ENCODE peak calls at places on chromosomes 12 and 14, in ten cellular contexts. One of them, this sample, is unnamed.

GRCh38 chr14:103535081-103535890 is 6.3 kb downstream of the TRMT61A start:
- DNase-seq in AG09309: no peak
- DNase-seq in upper lobe of right lung: no peak
- DNase-seq in activated T-helper 1 cell treated with anti-CD3 and anti-CD28 coated beads, Interleukin-2, amount 50 U/mL, for 16 hours: no peak
- DNase-seq in effector CD4-positive, alpha-beta T cell: no peak
- DNase-seq in psoas muscle: peak; percentile 43
- DNase-seq in heart left ventricle: no peak
- DNase-seq in activated CD8-positive, alpha-beta memory T cell treated with anti-CD3 and anti-CD28 coated beads for 4 hours: no peak
- DNase-seq in aorta: peak; percentile 55
- DNase-seq in progenitor cell of endocrine pancreas: no peak
- DNase-seq in this sample: no peak

GRCh38 chr12:2739832-2740641 is 54.7 kb upstream of the FKBP4 start:
- DNase-seq in AG09309: peak; percentile 34
- DNase-seq in upper lobe of right lung: no peak
- DNase-seq in activated T-helper 1 cell treated with anti-CD3 and anti-CD28 coated beads, Interleukin-2, amount 50 U/mL, for 16 hours: no peak
- DNase-seq in effector CD4-positive, alpha-beta T cell: no peak
- DNase-seq in psoas muscle: no peak
- DNase-seq in heart left ventricle: no peak
- DNase-seq in activated CD8-positive, alpha-beta memory T cell treated with anti-CD3 and anti-CD28 coated beads for 4 hours: no peak
- DNase-seq in aorta: no peak
- DNase-seq in progenitor cell of endocrine pancreas: no peak
- DNase-seq in this sample: peak; percentile 31

GRCh38 chr14:93317200-93317599 is 15.6 kb downstream of the BTBD7 start:
- DNase-seq in AG09309: no peak
- DNase-seq in upper lobe of right lung: no peak
- DNase-seq in activated T-helper 1 cell treated with anti-CD3 and anti-CD28 coated beads, Interleukin-2, amount 50 U/mL, for 16 hours: no peak
- DNase-seq in effector CD4-positive, alpha-beta T cell: no peak
- DNase-seq in psoas muscle: no peak
- DNase-seq in heart left ventricle: no peak
- DNase-seq in activated CD8-positive, alpha-beta memory T cell treated with anti-CD3 and anti-CD28 coated beads for 4 hours: no peak
- DNase-seq in aorta: no peak
- DNase-seq in progenitor cell of endocrine pancreas: no peak
- DNase-seq in this sample: no peak

GRCh38 chr14:101758913-101759593 is 2.5 kb upstream of the PPP2R5C start:
- DNase-seq in AG09309: no peak
- DNase-seq in upper lobe of right lung: no peak
- DNase-seq in activated T-helper 1 cell treated with anti-CD3 and anti-CD28 coated beads, Interleukin-2, amount 50 U/mL, for 16 hours: no peak
- DNase-seq in effector CD4-positive, alpha-beta T cell: no peak
- DNase-seq in psoas muscle: no peak
- DNase-seq in heart left ventricle: no peak
- DNase-seq in activated CD8-positive, alpha-beta memory T cell treated with anti-CD3 and anti-CD28 coated beads for 4 hours: no peak
- DNase-seq in aorta: no peak
- DNase-seq in progenitor cell of endocrine pancreas: no peak
- DNase-seq in this sample: no peak

GRCh38 chr14:54654600-54654999 is 87.7 kb downstream of the SAMD4A start:
- DNase-seq in AG09309: no peak
- DNase-seq in upper lobe of right lung: no peak
- DNase-seq in activated T-helper 1 cell treated with anti-CD3 and anti-CD28 coated beads, Interleukin-2, amount 50 U/mL, for 16 hours: no peak
- DNase-seq in effector CD4-positive, alpha-beta T cell: no peak
- DNase-seq in psoas muscle: no peak
- DNase-seq in heart left ventricle: no peak
- DNase-seq in activated CD8-positive, alpha-beta memory T cell treated with anti-CD3 and anti-CD28 coated beads for 4 hours: no peak
- DNase-seq in aorta: no peak
- DNase-seq in progenitor cell of endocrine pancreas: no peak
- DNase-seq in this sample: no peak

GRCh38 chr14:103301512-103302197 is 32.4 kb upstream of the EIF5 start:
- DNase-seq in AG09309: no peak
- DNase-seq in upper lobe of right lung: no peak
- DNase-seq in activated T-helper 1 cell treated with anti-CD3 and anti-CD28 coated beads, Interleukin-2, amount 50 U/mL, for 16 hours: no peak
- DNase-seq in effector CD4-positive, alpha-beta T cell: no peak
- DNase-seq in psoas muscle: no peak
- DNase-seq in heart left ventricle: no peak
- DNase-seq in activated CD8-positive, alpha-beta memory T cell treated with anti-CD3 and anti-CD28 coated beads for 4 hours: no peak
- DNase-seq in aorta: no peak
- DNase-seq in progenitor cell of endocrine pancreas: no peak
- DNase-seq in this sample: no peak

GRCh38 chr14:56333361-56334279 is 215.4 kb downstream of the PELI2 start:
- DNase-seq in AG09309: no peak
- DNase-seq in upper lobe of right lung: no peak
- DNase-seq in activated T-helper 1 cell treated with anti-CD3 and anti-CD28 coated beads, Interleukin-2, amount 50 U/mL, for 16 hours: no peak
- DNase-seq in effector CD4-positive, alpha-beta T cell: no peak
- DNase-seq in psoas muscle: no peak
- DNase-seq in heart left ventricle: no peak
- DNase-seq in activated CD8-positive, alpha-beta memory T cell treated with anti-CD3 and anti-CD28 coated beads for 4 hours: no peak
- DNase-seq in aorta: no peak
- DNase-seq in progenitor cell of endocrine pancreas: no peak
- DNase-seq in this sample: no peak

GRCh38 chr12:14850929-14851663 is 7.8 kb upstream of the ART4 start:
- DNase-seq in AG09309: no peak
- DNase-seq in upper lobe of right lung: no peak
- DNase-seq in activated T-helper 1 cell treated with anti-CD3 and anti-CD28 coated beads, Interleukin-2, amount 50 U/mL, for 16 hours: no peak
- DNase-seq in effector CD4-positive, alpha-beta T cell: no peak
- DNase-seq in psoas muscle: no peak
- DNase-seq in heart left ventricle: no peak
- DNase-seq in activated CD8-positive, alpha-beta memory T cell treated with anti-CD3 and anti-CD28 coated beads for 4 hours: no peak
- DNase-seq in aorta: no peak
- DNase-seq in progenitor cell of endocrine pancreas: no peak
- DNase-seq in this sample: no peak

GRCh38 chr12:113162102-113163029 is 12.8 kb downstream of the CFAP73 start:
- DNase-seq in AG09309: no peak
- DNase-seq in upper lobe of right lung: no peak
- DNase-seq in activated T-helper 1 cell treated with anti-CD3 and anti-CD28 coated beads, Interleukin-2, amount 50 U/mL, for 16 hours: no peak
- DNase-seq in effector CD4-positive, alpha-beta T cell: no peak
- DNase-seq in psoas muscle: no peak
- DNase-seq in heart left ventricle: no peak
- DNase-seq in activated CD8-positive, alpha-beta memory T cell treated with anti-CD3 and anti-CD28 coated beads for 4 hours: no peak
- DNase-seq in aorta: peak; percentile 38
- DNase-seq in progenitor cell of endocrine pancreas: no peak
- DNase-seq in this sample: peak; percentile 69

This sample was measured in SK-N-DZ.